ENCODE peak calls at places on chromosomes 16 and 17, in four cellular contexts. F is fibroblast of lung, V is cardiac muscle cell, C is aorta. Q is an unnamed sample. For H3K9me3, the result is how much of the 10 kb centered on the place peaks cover.

GRCh38 chr17:72192409-72193192 is 71.8 kb downstream of the SOX9 start:
- DNase-seq in V (peak), C (no peak), F (peak), Q (no peak)

GRCh38 chr17:77319211-77320031 is 178.7 kb downstream of the SEC14L1 start:
- DNase-seq in C (peak), V (peak), F (peak), Q (peak)

GRCh38 chr17:41972571-41973411 is 6.2 kb downstream of the CNP start:
- DNase-seq in C (peak), F (no peak), V (no peak), Q (no peak)

GRCh38 chr17:40563371-40564052 is 1.8 kb downstream of the CCR7 start:
- DNase-seq in F (no peak), V (no peak), C (peak), Q (no peak)

GRCh38 chr16:57773019-57773418 is 29.3 kb downstream of the KIFC3 start:
- DNase-seq in F (no peak), V (no peak), C (no peak), Q (no peak)

GRCh38 chr17:53662608-53663007 is 160.1 kb upstream of the KIF2B start:
- DNase-seq in F (no peak), V (no peak), C (no peak), Q (no peak)

GRCh38 chr16:80175011-80175410 is 365.8 kb upstream of the DYNLRB2 start:
- DNase-seq in V (no peak), F (no peak), C (no peak), Q (no peak)

GRCh38 chr16:73364413-73364812 is 316.5 kb upstream of the ZFHX3 start:
- DNase-seq in V (no peak), C (no peak), F (no peak), Q (no peak)

GRCh38 chr16:10297341-10298006 is 88.4 kb upstream of the ATF7IP2 start:
- DNase-seq in V (no peak), F (no peak), C (no peak), Q (no peak)

GRCh38 chr17:62093188-62094155 is 28.4 kb upstream of the MED13 start:
- DNase-seq in F (peak), C (no peak), V (peak), Q (no peak)

GRCh38 chr17:72967963-72968585 is 124.4 kb downstream of the SLC39A11 start:
- DNase-seq in V (no peak), C (no peak), F (no peak), Q (no peak)

GRCh38 chr17:64077409-64077808 is 52.5 kb downstream of the ERN1 start:
- DNase-seq in F (peak), V (no peak), C (peak), Q (no peak)

GRCh38 chr16:81601601-81602251 is 157.1 kb downstream of the CMIP start:
- DNase-seq in C (no peak), V (peak), F (peak), Q (no peak)

GRCh38 chr17:55177914-55178217 is 86.9 kb upstream of the HLF start:
- DNase-seq in F (no peak), C (no peak), V (no peak), Q (no peak)

GRCh38 chr17:30433514-30433913 is 43.7 kb upstream of the GOSR1 start:
- DNase-seq in F (peak), C (no peak), V (peak), Q (no peak)

GRCh38 chr17:27485711-27486495 is 29.7 kb downstream of the KSR1 start:
- DNase-seq in C (no peak), V (no peak), F (no peak), Q (no peak)

GRCh38 chr17:19391432-19391831 is 4.4 kb upstream of the MFAP4 start:
- DNase-seq in V (no peak), F (no peak), C (peak), Q (no peak)

GRCh38 chr16:78257376-78257728 is 157.9 kb downstream of the WWOX start:
- DNase-seq in C (no peak), V (no peak), F (no peak), Q (no peak)

GRCh38 chr16:87178977-87179376 is 138.2 kb downstream of the C16orf95 start:
- DNase-seq in C (peak), F (peak), V (peak), Q (no peak)

GRCh38 chr17:48074322-48075054 is 26.3 kb downstream of the NFE2L1 start:
- DNase-seq in V (peak), C (peak), F (peak), Q (peak)

GRCh38 chr16:71443714-71444113 is 1.9 kb upstream of the TLE7 start:
- DNase-seq in V (no peak), C (no peak), F (no peak), Q (no peak)

GRCh38 chr16:71449020-71449419 is 7.2 kb upstream of the TLE7 start:
- DNase-seq in C (no peak), F (peak), V (no peak), Q (no peak)

GRCh38 chr16:71453051-71453450 is 9.0 kb downstream of the ZNF23 start:
- DNase-seq in V (no peak), C (no peak), F (no peak), Q (no peak)

DNA sequence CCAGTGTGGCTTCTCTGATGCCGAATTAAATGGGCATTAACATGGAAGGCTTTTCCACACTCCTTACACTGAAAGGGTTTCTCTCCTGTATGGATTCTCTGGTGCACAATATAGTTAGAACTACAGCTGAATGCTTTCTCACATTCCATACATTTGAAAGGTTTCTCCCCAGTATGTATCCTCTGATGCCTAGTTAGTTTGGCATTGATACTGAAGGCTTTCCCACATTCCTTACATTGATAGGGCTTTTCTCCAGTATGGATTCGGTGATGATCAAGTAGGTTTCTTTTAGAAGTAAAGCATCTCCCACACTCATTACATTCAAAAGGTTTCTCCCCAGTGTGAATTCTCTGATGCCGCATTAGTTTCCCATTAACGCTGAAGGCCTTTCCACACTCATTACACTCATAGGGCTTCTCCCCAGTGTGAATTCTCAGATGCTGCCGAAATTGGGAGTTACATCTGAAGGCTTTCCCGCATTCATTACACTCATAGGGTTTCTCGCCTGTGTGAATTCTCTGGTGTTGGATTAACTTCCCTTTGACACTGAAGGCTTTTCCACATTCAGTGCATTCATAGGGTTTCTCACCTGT is 6.5 kb upstream of the TLE7 start:
- DNase-seq in V (no peak), C (no peak), F (no peak), Q (no peak)
- H3K9me3 ChIP-seq in V (under half), C (under half), F (under half), Q (under half)

DNA sequence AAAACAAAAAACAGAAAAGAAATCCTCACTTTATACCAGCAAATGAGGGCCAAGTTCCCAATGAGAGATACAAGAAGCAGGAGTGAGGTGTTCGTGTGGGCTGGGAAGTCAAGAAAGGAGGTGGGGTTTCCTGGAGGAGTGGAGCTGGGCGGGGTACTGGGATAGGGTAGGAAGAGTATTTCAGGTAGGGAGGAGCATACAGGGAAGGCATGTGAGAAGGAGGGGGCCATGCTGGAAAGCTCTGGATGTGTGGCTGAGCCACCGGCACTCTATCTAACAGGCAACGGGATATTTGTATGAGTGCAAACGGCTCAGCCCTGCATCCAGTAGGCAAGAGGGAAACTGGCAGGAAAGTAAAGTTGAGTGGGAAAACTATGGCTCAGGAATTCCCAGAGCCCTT is 4.2 kb downstream of the OR3A2 start:
- DNase-seq in V (no peak), F (no peak), C (no peak), Q (no peak)
- H3K9me3 ChIP-seq in V (under half), F (under half), C (under half), Q (under half)

GRCh38 chr16:54351171-54351570 is 64.6 kb upstream of the IRX3 start:
- DNase-seq in V (no peak), F (no peak), C (no peak), Q (no peak)

GRCh38 chr16:54353097-54353496 is 66.5 kb upstream of the IRX3 start:
- DNase-seq in F (no peak), V (no peak), C (no peak), Q (no peak)

GRCh38 chr16:54356391-54356790 is 69.8 kb upstream of the IRX3 start:
- DNase-seq in C (peak), F (no peak), V (no peak), Q (no peak)

GRCh38 chr16:54359086-54359485 is 72.5 kb upstream of the IRX3 start:
- DNase-seq in F (no peak), C (peak), V (no peak), Q (no peak)

DNA sequence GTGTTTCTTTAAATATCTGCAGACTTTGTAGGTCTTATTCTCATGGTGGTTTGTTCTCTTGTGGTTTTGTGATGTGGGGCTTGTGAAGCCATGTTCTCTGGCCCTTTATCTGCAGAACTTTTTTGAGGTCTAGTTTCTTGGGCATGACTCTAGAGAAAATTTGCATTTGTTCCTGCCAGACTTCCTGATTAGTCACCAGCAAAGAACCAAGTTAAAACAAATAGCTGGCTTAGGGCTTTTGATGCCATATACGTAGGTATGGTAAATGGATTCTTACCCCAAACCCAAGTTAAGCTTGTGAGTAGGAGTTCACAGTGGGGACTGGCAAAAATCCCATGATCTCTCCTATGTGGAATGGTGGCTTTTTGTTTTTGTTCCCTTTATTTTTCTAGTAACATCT is 68.7 kb upstream of the IRX3 start:
- DNase-seq in F (peak), C (no peak), V (peak), Q (no peak)
- H3K9me3 ChIP-seq in F (under half), C (under half), V (under half), Q (under half)

DNA sequence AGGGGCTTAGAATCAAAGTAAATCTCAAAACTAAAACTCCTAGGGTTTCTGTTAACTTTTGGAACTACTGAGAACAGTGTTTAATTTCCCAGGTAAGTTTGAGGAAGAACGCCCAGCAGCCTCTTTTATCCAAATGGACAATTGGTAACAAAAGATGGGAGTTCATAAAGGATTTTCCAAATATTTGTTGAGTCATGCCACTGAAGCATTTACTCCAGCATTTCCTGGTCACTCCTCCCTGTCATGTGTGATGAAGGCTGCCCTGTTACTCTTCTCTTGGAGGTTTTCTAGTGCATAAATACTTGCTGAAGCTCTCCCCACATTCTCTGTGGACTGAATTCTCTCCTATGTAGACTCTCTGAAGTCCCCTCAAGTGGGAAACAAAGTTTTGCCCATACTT is 16.5 kb downstream of the ZNF75A start:
- DNase-seq in V (no peak), C (no peak), F (no peak), Q (no peak)
- H3K9me3 ChIP-seq in V (under half), C (under half), F (under half), Q (under half)

DNA sequence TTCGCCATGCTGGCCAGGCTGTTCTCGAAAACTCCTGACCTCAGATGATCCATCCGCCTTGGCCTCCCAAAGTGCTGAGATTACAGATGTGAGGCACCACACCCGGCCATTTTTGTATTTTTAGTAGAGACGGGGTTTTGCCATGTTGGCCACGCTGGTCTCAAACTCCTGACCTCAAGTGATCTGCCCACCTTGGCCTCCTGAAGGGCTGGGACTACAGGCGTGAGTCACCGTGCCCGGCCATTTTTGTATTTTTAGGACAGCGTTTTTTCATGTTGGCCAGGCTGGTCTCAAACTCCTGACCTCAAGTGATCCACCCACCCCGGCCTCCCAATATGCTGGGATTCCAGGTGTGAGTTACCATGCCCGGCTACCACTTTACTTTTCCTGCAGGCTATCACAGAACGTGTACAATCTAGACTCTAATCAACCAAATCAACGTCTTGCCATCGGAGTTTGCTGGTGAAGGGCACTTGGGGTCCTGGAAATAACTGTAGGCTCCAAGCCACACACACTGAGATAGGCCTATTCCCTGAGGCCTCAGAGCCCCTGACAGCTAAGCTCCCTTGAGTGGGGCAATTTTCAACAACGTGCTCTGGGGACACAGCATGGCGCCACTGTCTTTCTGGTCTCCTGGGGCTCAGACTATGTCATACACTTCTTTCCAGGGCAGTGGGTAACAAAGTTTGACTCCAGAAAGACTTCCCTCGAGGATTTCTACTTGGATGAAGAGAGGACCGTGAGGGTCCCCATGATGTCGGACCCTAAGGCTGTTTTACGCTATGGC is 12.7 kb downstream of the SERPINF1 start:
- DNase-seq in V (no peak), C (no peak), F (no peak), Q (no peak)
- H3K9me3 ChIP-seq in V (under half), C (under half), F (under half), Q (under half)

Q was measured in T-helper 17 cell.